ENCODE peak calls at places on chromosomes 16 and 17, in five cellular contexts. One of them, this sample, is unnamed.

GRCh38 chr17:82152114-82152513 is 54.1 kb upstream of the FASN start:
- DNase-seq in BE2C: no peak
- DNase-seq in tibial nerve: no peak
- DNase-seq in brain microvascular endothelial cell: no peak
- DNase-seq in colonic mucosa: no peak
- DNase-seq in this sample: no peak

GRCh38 chr16:1831537-1832075 is 4.6 kb downstream of the FAHD1 start:
- DNase-seq in BE2C: no peak
- DNase-seq in colonic mucosa: no peak
- DNase-seq in tibial nerve: no peak
- DNase-seq in brain microvascular endothelial cell: no peak
- DNase-seq in this sample: no peak

GRCh38 chr17:14303343-14304221 is 2.7 kb downstream of the HS3ST3B1 start:
- DNase-seq in colonic mucosa: no peak
- DNase-seq in brain microvascular endothelial cell: no peak
- DNase-seq in tibial nerve: no peak
- DNase-seq in BE2C: no peak
- DNase-seq in this sample: no peak

GRCh38 chr16:16149710-16150116 is 73.6 kb downstream of the ABCC6 start:
- DNase-seq in colonic mucosa: no peak
- DNase-seq in brain microvascular endothelial cell: no peak
- DNase-seq in tibial nerve: no peak
- DNase-seq in BE2C: no peak
- DNase-seq in this sample: no peak

GRCh38 chr16:69890114-69890890 is 60.8 kb upstream of the CLEC18A start:
- DNase-seq in colonic mucosa: peak; percentile 62
- DNase-seq in BE2C: peak; percentile 84
- DNase-seq in brain microvascular endothelial cell: no peak
- DNase-seq in tibial nerve: peak; percentile 56
- DNase-seq in this sample: no peak

GRCh38 chr17:45936610-45937009 is 42.3 kb downstream of the MAPT start:
- DNase-seq in colonic mucosa: no peak
- DNase-seq in BE2C: no peak
- DNase-seq in tibial nerve: no peak
- DNase-seq in brain microvascular endothelial cell: no peak
- DNase-seq in this sample: no peak

GRCh38 chr16:20315764-20316163 is 11.5 kb downstream of the GP2 start:
- DNase-seq in colonic mucosa: no peak
- DNase-seq in tibial nerve: no peak
- DNase-seq in brain microvascular endothelial cell: no peak
- DNase-seq in BE2C: no peak
- DNase-seq in this sample: no peak

GRCh38 chr16:14337303-14338191 is 266.4 kb downstream of the MRTFB start:
- DNase-seq in BE2C: no peak
- DNase-seq in brain microvascular endothelial cell: no peak
- DNase-seq in tibial nerve: no peak
- DNase-seq in colonic mucosa: no peak
- DNase-seq in this sample: no peak

GRCh38 chr17:82863941-82864720 is 24.3 kb upstream of the ZNF750 start:
- DNase-seq in colonic mucosa: no peak
- DNase-seq in brain microvascular endothelial cell: peak; percentile 80
- DNase-seq in BE2C: peak; percentile 67
- DNase-seq in tibial nerve: no peak
- DNase-seq in this sample: peak; percentile 95

GRCh38 chr17:81342700-81343070 is 47.6 kb upstream of the SLC38A10 start:
- DNase-seq in colonic mucosa: no peak
- DNase-seq in brain microvascular endothelial cell: no peak
- DNase-seq in tibial nerve: no peak
- DNase-seq in BE2C: no peak
- DNase-seq in this sample: no peak

DNA sequence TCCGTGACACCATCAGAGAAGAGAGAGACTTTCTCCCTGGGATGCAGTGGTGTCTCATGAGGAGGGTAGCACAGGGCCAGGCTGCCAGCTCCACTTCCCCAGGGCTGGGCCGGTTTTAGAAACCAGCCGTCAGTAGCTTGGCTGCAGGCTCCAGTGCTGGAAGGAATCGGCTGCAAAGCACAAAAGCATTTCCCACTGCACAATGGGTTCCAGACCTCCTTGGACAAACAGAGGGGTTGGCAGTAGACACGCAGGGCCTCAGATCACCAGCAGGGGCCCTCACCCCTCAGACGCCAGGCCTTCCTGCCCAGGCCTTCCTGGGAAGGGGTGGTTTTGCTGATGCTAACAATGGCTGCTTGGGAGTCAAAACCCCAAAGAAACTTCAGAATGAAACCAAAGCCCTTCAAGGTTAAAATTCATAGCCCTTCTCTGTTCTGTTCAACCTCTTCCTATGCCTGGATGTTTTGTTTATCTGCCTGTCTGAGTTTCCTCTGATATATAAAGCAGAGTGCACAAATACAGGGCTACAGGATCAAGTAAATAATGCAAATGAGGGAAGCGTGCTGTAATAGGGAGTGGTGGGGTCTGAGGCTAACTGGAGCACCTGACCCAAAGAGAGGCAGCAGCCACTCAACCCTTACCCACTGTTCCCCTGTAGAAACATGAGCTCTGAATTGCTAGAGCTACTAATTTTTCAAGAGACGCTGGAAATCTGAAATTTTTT is 26.2 kb downstream of the TEKT5 start:
- DNase-seq in colonic mucosa: no peak
- DNase-seq in BE2C: peak; percentile 41
- DNase-seq in brain microvascular endothelial cell: peak; percentile 27
- DNase-seq in tibial nerve: no peak
- DNase-seq in this sample: no peak
- TF ChIP-seq CTCF in colonic mucosa: peak; percentile 32
- TF ChIP-seq CTCF in BE2C: peak; percentile 47
- TF ChIP-seq CTCF in brain microvascular endothelial cell: peak; percentile 84
- TF ChIP-seq CTCF in tibial nerve: no peak
- TF ChIP-seq CTCF in this sample: peak; percentile 78

DNA sequence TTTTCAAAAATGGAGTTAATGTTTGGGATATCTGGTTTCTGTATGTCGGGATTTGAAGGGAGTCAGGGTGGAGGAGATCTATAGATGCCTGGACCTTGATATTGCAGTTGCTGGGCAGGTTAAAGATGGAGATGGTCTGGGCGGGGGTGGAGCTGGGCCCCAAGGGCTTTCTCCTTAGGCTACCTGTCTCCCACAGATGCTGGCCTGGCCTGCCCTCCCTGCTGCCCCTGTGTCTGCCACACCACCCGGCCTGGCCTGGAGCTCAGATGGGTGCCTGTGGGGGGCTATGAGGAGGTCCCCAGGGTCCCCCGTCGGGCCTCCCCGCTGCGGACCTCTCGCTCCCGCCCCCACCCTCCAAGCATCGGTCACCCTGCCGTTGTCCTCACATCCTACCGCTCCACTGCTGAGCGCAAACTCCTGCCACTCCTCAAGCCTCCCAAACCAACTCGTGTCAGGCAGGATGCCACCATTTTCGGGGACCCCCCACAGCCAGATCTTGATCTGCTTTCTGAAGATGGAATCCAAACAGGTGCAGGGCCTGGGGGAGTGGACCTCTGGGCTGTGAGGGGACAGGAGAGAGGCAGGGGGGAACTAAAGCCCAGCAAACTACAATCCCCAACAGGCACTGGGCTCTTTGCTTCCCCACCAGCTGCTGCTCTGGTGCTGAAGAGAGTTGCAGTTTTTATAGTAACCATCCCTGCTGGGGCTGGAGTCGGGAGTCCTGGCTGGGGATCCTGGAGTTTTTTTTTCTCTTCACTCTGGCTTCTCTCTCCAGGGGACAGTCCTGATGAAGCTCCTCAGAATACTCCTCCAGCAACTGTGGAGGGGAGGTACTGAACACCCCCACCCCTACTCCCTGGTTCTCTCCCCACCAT is 2.9 kb downstream of the ARHGEF15 start:
- DNase-seq in colonic mucosa: no peak
- DNase-seq in brain microvascular endothelial cell: no peak
- DNase-seq in BE2C: no peak
- DNase-seq in tibial nerve: no peak
- DNase-seq in this sample: no peak
- H3K4me3 ChIP-seq in colonic mucosa: no peak overlapping the region
- H3K4me3 ChIP-seq in brain microvascular endothelial cell: no peak overlapping the region
- H3K4me3 ChIP-seq in BE2C: no peak overlapping the region
- H3K4me3 ChIP-seq in tibial nerve: no peak overlapping the region
- H3K4me3 ChIP-seq in this sample: no peak overlapping the region

DNA sequence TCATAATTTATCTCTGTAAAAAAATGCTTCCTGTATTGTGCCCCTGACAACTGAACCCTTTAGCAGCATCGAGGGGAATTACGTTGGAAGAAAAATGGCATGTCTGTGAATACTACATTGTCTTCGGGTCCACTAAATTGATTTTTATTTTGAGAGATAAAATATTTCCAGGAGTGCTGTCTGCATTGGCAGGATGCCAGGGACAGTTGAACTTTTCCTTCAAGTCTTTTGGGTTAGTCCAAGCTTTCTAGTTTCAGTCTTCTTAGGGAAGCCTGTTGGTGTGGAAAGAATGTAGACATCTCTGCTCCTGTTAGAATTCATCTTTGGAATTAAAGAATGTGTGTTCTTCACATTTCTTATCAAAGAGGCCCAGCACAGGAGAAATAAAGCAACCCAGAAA is 557.9 kb downstream of the TMEM114 start:
- DNase-seq in tibial nerve: no peak
- DNase-seq in BE2C: no peak
- DNase-seq in colonic mucosa: no peak
- DNase-seq in brain microvascular endothelial cell: no peak
- DNase-seq in this sample: no peak
- TF ChIP-seq CTCF in tibial nerve: no peak
- TF ChIP-seq CTCF in BE2C: no peak
- TF ChIP-seq CTCF in colonic mucosa: no peak
- TF ChIP-seq CTCF in brain microvascular endothelial cell: no peak
- TF ChIP-seq CTCF in this sample: no peak

GRCh38 chr17:78724999-78725398 is 57.1 kb downstream of the CYTH1 start:
- DNase-seq in BE2C: no peak
- DNase-seq in colonic mucosa: no peak
- DNase-seq in tibial nerve: no peak
- DNase-seq in brain microvascular endothelial cell: no peak
- DNase-seq in this sample: no peak

GRCh38 chr17:78723957-78724356 is 58.1 kb downstream of the CYTH1 start:
- DNase-seq in brain microvascular endothelial cell: no peak
- DNase-seq in BE2C: no peak
- DNase-seq in colonic mucosa: no peak
- DNase-seq in tibial nerve: no peak
- DNase-seq in this sample: no peak

GRCh38 chr17:78722101-78722761 is 59.8 kb downstream of the CYTH1 start:
- DNase-seq in brain microvascular endothelial cell: no peak
- DNase-seq in tibial nerve: no peak
- DNase-seq in BE2C: peak; percentile 50
- DNase-seq in colonic mucosa: no peak
- DNase-seq in this sample: no peak

GRCh38 chr17:78724544-78724943 is 57.5 kb downstream of the CYTH1 start:
- DNase-seq in colonic mucosa: no peak
- DNase-seq in BE2C: peak; percentile 42
- DNase-seq in brain microvascular endothelial cell: no peak
- DNase-seq in tibial nerve: no peak
- DNase-seq in this sample: no peak

GRCh38 chr17:78723001-78723796 is 58.9 kb downstream of the CYTH1 start:
- DNase-seq in brain microvascular endothelial cell: no peak
- DNase-seq in BE2C: peak; percentile 90
- DNase-seq in tibial nerve: no peak
- DNase-seq in colonic mucosa: no peak
- DNase-seq in this sample: no peak
- H3K4me3 ChIP-seq in brain microvascular endothelial cell: peak overlapping the region; percentile 39
- H3K4me3 ChIP-seq in BE2C: peak overlapping the region; percentile 89
- H3K4me3 ChIP-seq in tibial nerve: peak overlapping the region; percentile 25
- H3K4me3 ChIP-seq in colonic mucosa: no peak overlapping the region
- H3K4me3 ChIP-seq in this sample: peak overlapping the region; percentile 54

DNA sequence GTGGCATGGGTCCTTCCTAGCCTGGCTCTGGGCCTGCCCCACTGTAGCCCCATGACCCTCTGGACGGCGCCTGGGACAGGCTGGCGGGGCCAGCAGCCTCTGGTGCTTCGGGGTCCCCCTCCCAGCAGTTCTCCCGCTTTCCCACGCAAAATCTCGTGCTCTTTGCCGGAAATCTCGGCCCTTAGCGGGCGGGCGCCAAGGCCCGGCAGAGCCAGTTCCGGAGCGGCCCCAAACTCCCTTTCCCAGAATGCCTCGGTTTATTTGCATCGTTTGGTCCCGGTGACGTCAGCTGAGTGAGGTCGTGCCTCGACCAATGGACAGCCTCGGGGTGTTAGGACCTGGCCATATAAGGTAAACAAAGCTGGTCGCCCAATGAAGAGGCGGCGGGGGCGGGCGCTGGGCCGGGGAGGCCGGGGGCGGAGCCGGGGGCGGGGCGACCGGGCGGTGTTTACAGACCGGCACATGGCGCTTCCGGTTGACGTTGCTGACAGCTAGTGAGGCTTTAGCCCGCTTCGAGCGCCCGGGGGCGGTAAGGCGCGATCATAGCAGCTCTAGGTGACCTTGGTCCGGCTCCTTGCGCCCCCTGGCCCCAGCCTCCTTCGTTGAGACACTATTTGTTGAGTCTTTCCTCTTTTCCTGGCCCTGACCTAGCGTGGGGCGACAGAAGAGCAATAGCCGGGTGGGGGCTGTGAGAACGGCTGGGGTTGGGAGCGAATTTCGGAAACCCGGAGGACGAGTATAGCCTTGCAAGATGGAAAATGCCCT is 1.5 kb upstream of the UBALD1 start:
- DNase-seq in BE2C: peak; percentile 99
- DNase-seq in brain microvascular endothelial cell: peak; percentile 100
- DNase-seq in colonic mucosa: peak; percentile 99
- DNase-seq in tibial nerve: peak; percentile 100
- DNase-seq in this sample: peak; percentile 100
- TF ChIP-seq CTCF in BE2C: peak; percentile 39
- TF ChIP-seq CTCF in brain microvascular endothelial cell: peak; percentile 54
- TF ChIP-seq CTCF in colonic mucosa: peak; percentile 28
- TF ChIP-seq CTCF in tibial nerve: peak; percentile 45
- TF ChIP-seq CTCF in this sample: peak; percentile 46

This sample was measured in GM12864.